ENCODE peak calls at places on chromosomes 3 and 15, in eight cellular contexts. T is ELR; M is uterus; Y is HuH-7; B is stimulated activated CD4-positive, alpha-beta T cell treated with anti-CD3 and anti-CD28 coated beads, TNF-alpha, amount 100 ng/mL, for 4 hours; O is upper lobe of right lung; E is stimulated activated CD8-positive, alpha-beta memory T cell treated with anti-CD3 and anti-CD28 coated beads, Interleukin-4, amount 100 ng/mL, for 1 hour; R is Right ventricle myocardium superior. A is an unnamed sample.

GRCh38 chr3:194381460-194381875 is 11.9 kb upstream of the LRRC15 start:
- DNase-seq in T (no peak), M (no peak), Y (no peak), B (no peak), O (peak), E (no peak), R (no peak), A (no peak)

GRCh38 chr15:40449275-40449674 is 8.5 kb downstream of the BAHD1 start:
- DNase-seq in T (peak), M (no peak), Y (no peak), B (no peak), O (no peak), E (no peak), R (no peak), A (no peak)

GRCh38 chr15:79007066-79007465 is 62.2 kb upstream of the CTSH start:
- DNase-seq in T (peak), M (no peak), Y (peak), B (no peak), O (no peak), E (no peak), R (peak), A (peak)

GRCh38 chr3:148191966-148192365 is 505.7 kb upstream of the AGTR1 start:
- DNase-seq in T (no peak), M (no peak), Y (no peak), B (no peak), O (no peak), E (no peak), R (no peak), A (no peak)

GRCh38 chr3:28347374-28348285 is 891 bp upstream of the ZCWPW2 start:
- DNase-seq in T (peak), M (no peak), Y (no peak), B (no peak), O (no peak), E (no peak), R (no peak), A (no peak)

GRCh38 chr15:49494842-49495241 is 71.8 kb downstream of the FGF7 start:
- DNase-seq in T (peak), M (no peak), Y (no peak), B (no peak), O (no peak), E (no peak), R (no peak), A (no peak)

GRCh38 chr3:99023590-99024192 is 122.2 kb upstream of the DCBLD2 start:
- DNase-seq in T (peak), M (no peak), Y (peak), B (no peak), O (no peak), E (no peak), R (no peak), A (no peak)

GRCh38 chr3:188066141-188066540 is 87.8 kb upstream of the LPP start:
- DNase-seq in T (no peak), M (no peak), Y (no peak), B (no peak), O (no peak), E (no peak), R (no peak), A (no peak)

GRCh38 chr3:149494022-149494758 is 19.7 kb downstream of the TM4SF4 start:
- DNase-seq in T (peak), M (peak), Y (no peak), B (no peak), O (peak), E (no peak), R (peak), A (no peak)

GRCh38 chr3:194046995-194047681 is 88.8 kb upstream of the HES1 start:
- DNase-seq in T (no peak), M (no peak), Y (no peak), B (no peak), O (peak), E (no peak), R (peak), A (no peak)

GRCh38 chr15:78148392-78149067 is 632 bp upstream of the IDH3A start:
- DNase-seq in T (peak), M (no peak), Y (no peak), B (no peak), O (no peak), E (no peak), R (no peak), A (no peak)

GRCh38 chr15:35089556-35089955 is 4.5 kb upstream of the NANOGP8 start:
- DNase-seq in T (no peak), M (no peak), Y (no peak), B (no peak), O (no peak), E (no peak), R (no peak), A (no peak)

GRCh38 chr3:55534876-55535275 is 47.8 kb upstream of the WNT5A start:
- DNase-seq in T (peak), M (no peak), Y (no peak), B (no peak), O (no peak), E (no peak), R (no peak), A (no peak)

GRCh38 chr15:70528270-70528706 is 235.1 kb downstream of the UACA start:
- DNase-seq in T (peak), M (no peak), Y (peak), B (peak), O (no peak), E (no peak), R (no peak), A (no peak)

GRCh38 chr3:100972293-100972692 is 20.9 kb downstream of the ABI3BP start:
- DNase-seq in T (no peak), M (no peak), Y (no peak), B (no peak), O (no peak), E (no peak), R (no peak), A (no peak)

GRCh38 chr3:59985643-59986200 is 935.9 kb upstream of the CFAP20DC start:
- DNase-seq in T (no peak), M (no peak), Y (no peak), B (no peak), O (no peak), E (no peak), R (no peak), A (no peak)

GRCh38 chr15:42106278-42106677 is 11.9 kb upstream of the PLA2G4D start:
- DNase-seq in T (no peak), M (no peak), Y (no peak), B (no peak), O (no peak), E (no peak), R (no peak), A (no peak)

GRCh38 chr3:156010829-156011228 is 109.5 kb upstream of the KCNAB1 start:
- DNase-seq in T (peak), M (no peak), Y (no peak), B (no peak), O (no peak), E (no peak), R (no peak), A (no peak)

GRCh38 chr3:17733270-17733669 is 9.2 kb downstream of the TBC1D5 start:
- DNase-seq in T (no peak), M (no peak), Y (no peak), B (no peak), O (no peak), E (no peak), R (no peak), A (no peak)

GRCh38 chr3:81554348-81554747 is 207.1 kb downstream of the GBE1 start:
- DNase-seq in T (no peak), M (no peak), Y (no peak), B (no peak), O (no peak), E (no peak), R (no peak), A (no peak)

GRCh38 chr3:109023656-109024254 is 70.1 kb upstream of the GUCA1C start:
- DNase-seq in T (peak), M (no peak), Y (peak), B (no peak), O (no peak), E (no peak), R (no peak), A (peak)

GRCh38 chr15:32919749-32920414 is 202.1 kb downstream of the GREM1 start:
- DNase-seq in T (peak), M (no peak), Y (no peak), B (no peak), O (no peak), E (no peak), R (no peak), A (no peak)

GRCh38 chr15:65847977-65848376 is 21.3 kb upstream of the RAB11A start:
- DNase-seq in T (no peak), M (no peak), Y (no peak), B (no peak), O (no peak), E (no peak), R (no peak), A (no peak)

GRCh38 chr3:188948658-188949400 is 222.9 kb upstream of the TPRG1 start:
- DNase-seq in T (peak), M (peak), Y (no peak), B (no peak), O (no peak), E (no peak), R (no peak), A (no peak)

GRCh38 chr15:68638953-68639500 is 60.2 kb downstream of the CORO2B start:
- DNase-seq in T (peak), M (no peak), Y (no peak), B (no peak), O (peak), E (no peak), R (no peak), A (no peak)

GRCh38 chr15:73317651-73318462 is 50.9 kb downstream of the HCN4 start:
- DNase-seq in T (no peak), M (no peak), Y (no peak), B (no peak), O (peak), E (no peak), R (no peak), A (no peak)

GRCh38 chr3:99776516-99777209 is 41.0 kb upstream of the CMSS1 start:
- DNase-seq in T (peak), M (no peak), Y (no peak), B (no peak), O (no peak), E (no peak), R (no peak), A (no peak)

GRCh38 chr15:100572362-100572983 is 29.5 kb downstream of the LINS1 start:
- DNase-seq in T (peak), M (no peak), Y (no peak), B (no peak), O (no peak), E (no peak), R (no peak), A (no peak)

GRCh38 chr3:4416427-4416826 is 50.6 kb downstream of the SUMF1 start:
- DNase-seq in T (peak), M (no peak), Y (no peak), B (no peak), O (no peak), E (no peak), R (no peak), A (no peak)

GRCh38 chr15:63833246-63833696 is 477 bp downstream of the HERC1 start:
- DNase-seq in T (peak), M (peak), Y (peak), B (no peak), O (peak), E (no peak), R (peak), A (no peak)

A was measured in memory B cell.